ENCODE peak calls at places on chromosomes 2 and 18, in nine cellular contexts. Y is heart left ventricle, D is brain microvascular endothelial cell, B is neural progenitor cell, F is kidney epithelial cell, T is left lung, S is lower lobe of right lung, U is HCT116, P is heart right ventricle. H is an unnamed sample.

GRCh38 chr2:3282056-3282998 is 95.3 kb downstream of the EIPR1 start:
- DNase-seq in U (no peak), P (peak; percentile 42), Y (peak; percentile 76), S (no peak), B (no peak), D (peak; percentile 11), T (no peak), F (peak; percentile 90), H (peak; percentile 92)

GRCh38 chr2:230690439-230690838 is 22.2 kb upstream of the CAB39 start:
- DNase-seq in F (no peak), B (no peak), Y (no peak), D (no peak), P (no peak), U (no peak), T (peak; percentile 80), S (peak; percentile 73), H (peak; percentile 19)

GRCh38 chr2:213723707-213724106 is 439.4 kb downstream of the SPAG16 start:
- DNase-seq in F (no peak), D (no peak), T (no peak), S (no peak), Y (no peak), P (no peak), U (no peak), B (no peak), H (no peak)

GRCh38 chr2:233210843-233211600 is 40.5 kb upstream of the ATG16L1 start:
- DNase-seq in S (peak; percentile 86), B (no peak), U (peak; percentile 62), P (peak; percentile 78), F (peak; percentile 70), T (peak; percentile 85), D (peak; percentile 88), Y (peak; percentile 89), H (peak; percentile 75)

GRCh38 chr18:10892801-10893595 is 256.4 kb downstream of the PIEZO2 start:
- DNase-seq in F (no peak), D (no peak), T (no peak), S (no peak), Y (no peak), B (no peak), P (no peak), U (no peak), H (no peak)

GRCh38 chr2:12841021-12841420 is 124.3 kb downstream of the TRIB2 start:
- DNase-seq in F (no peak), U (no peak), S (no peak), T (no peak), B (no peak), D (no peak), Y (no peak), P (no peak), H (no peak)

GRCh38 chr2:3041841-3042600 is 335.6 kb downstream of the EIPR1 start:
- DNase-seq in U (no peak), S (no peak), F (no peak), P (peak; percentile 79), B (no peak), D (peak; percentile 7), Y (peak; percentile 89), T (no peak), H (peak; percentile 24)

GRCh38 chr2:236577481-236578410 is 8.1 kb downstream of the ACKR3 start:
- DNase-seq in Y (no peak), B (no peak), D (no peak), T (no peak), F (no peak), P (no peak), U (no peak), S (no peak), H (no peak)

DNA sequence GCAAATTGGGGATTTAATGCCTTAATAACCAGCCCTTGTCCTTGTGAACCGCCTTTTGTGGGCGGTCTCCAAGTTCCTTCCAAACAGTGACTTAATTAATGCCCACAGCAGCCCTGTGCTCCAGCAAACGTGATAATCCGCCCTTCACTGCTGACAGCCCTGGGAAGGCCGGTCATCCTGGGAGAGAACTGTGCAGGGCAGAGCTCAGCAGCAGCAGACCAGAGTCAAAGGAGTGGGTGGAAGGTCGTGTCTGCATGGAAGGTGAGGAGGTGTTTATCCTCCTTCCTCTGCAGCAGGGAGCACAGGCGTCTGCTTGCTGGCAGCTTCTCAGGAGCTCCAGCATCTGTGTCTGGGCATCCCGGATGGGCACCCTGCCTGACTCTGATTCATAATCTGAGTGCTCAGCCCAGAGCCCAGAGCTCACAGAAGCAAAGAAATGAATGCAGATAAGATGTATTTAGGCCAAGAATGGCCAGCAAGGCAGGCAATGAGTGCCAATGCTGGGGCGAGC is 270.0 kb upstream of the PXDN start:
- DNase-seq in P (peak; percentile 23), U (no peak), S (no peak), T (no peak), F (no peak), Y (no peak), D (peak; percentile 73), B (peak; percentile 70), H (no peak)
- H3K27me3 ChIP-seq in P (no peaks in the 10 kb centered on the region), U (no peaks in the 10 kb centered on the region), S (peaks cover 11% of the 10 kb centered on the region), T (peaks cover 6% of the 10 kb centered on the region), F (no peaks in the 10 kb centered on the region), Y (no peaks in the 10 kb centered on the region), D (no peaks in the 10 kb centered on the region), B (no peaks in the 10 kb centered on the region), H (no peaks in the 10 kb centered on the region)

GRCh38 chr18:36420826-36421225 is 123.3 kb downstream of the FHOD3 start:
- DNase-seq in B (no peak), T (no peak), S (no peak), U (no peak), F (no peak), D (no peak), Y (no peak), P (no peak), H (peak; percentile 42)

GRCh38 chr18:36424741-36425142 is 127.2 kb downstream of the FHOD3 start:
- DNase-seq in D (no peak), S (no peak), F (no peak), T (no peak), Y (no peak), P (no peak), B (no peak), U (peak; percentile 29), H (no peak)

GRCh38 chr18:36415606-36416005 is 118.1 kb downstream of the FHOD3 start:
- DNase-seq in S (no peak), T (no peak), F (no peak), D (no peak), Y (no peak), P (no peak), B (no peak), U (no peak), H (no peak)

GRCh38 chr18:36419188-36419912 is 121.8 kb downstream of the FHOD3 start:
- DNase-seq in T (peak; percentile 41), F (no peak), U (no peak), S (peak; percentile 54), Y (no peak), B (no peak), P (no peak), D (no peak), H (no peak)

DNA sequence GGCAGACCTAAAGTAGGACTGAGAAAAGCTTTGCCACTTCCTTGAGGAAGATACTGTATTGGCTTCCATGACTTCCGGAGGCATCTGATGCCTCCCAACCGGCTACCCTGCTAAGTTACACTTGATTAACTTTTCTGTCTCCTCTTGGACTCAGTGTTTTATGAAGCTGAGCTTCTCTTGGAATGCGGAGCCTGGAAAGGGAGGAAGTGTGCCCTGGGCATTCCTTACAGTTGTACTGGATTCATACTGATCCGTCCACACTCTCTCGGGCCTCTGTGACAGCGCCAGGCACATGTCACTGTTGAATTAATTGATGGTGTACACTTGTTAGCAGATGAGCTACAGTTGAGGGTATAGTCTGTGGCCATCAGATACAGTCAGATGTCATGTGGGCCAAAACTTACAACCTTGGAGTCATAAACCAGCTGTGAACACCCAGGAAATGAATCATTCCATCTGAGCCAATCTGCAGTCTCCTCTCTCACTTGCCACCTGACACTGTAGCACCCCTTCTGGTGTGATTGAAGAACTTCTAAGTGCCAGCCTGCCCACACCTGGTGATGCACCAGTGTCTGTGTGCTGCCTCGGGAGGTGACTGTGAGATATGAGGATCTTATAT is 122.5 kb downstream of the FHOD3 start:
- DNase-seq in U (peak; percentile 60), D (no peak), Y (no peak), F (peak; percentile 67), B (no peak), T (no peak), S (no peak), P (no peak), H (peak; percentile 25)
- TF ChIP-seq CTCF in U (peak; percentile 54), D (peak; percentile 22), Y (no peak), F (peak; percentile 56), B (no peak), T (no peak), S (no peak), P (no peak), H (no peak)

DNA sequence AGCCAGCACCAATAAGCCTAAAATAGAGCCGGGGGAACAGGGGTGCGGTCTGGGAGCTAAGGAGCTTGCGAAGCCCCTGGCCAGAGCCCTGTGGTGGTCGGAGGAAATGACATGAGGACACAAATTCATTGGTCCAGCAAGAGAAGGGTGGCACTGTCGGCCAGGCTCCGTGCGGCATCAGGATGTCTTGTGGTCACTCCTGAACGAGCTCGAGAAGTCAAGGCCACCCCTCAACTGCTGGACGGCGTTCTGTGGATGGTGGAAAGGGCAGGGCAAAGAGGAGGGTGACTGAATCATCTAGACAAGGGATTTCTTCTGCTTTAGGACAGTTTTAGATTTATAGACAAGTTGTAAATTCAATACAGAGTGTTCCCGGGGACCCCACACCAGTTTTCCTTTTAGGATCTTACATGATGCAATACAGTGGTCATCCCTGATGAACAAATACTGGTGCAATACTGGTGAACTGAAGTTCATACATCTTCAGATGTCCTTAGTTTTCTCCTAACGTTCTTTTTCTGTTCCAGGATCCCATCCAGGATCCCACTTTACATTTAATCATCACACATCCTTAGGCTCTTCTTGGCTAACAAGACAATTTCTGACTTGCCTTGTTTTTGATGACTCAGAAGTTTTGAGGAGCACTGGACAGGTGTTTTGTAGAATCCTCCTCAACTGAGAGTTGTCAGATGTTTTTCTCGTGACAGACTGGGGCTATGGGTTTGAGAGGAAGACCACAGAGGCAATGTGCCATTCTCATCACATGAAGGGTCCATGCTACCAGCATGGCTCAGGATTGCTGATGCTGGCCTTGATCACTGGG is 13.2 kb downstream of the EDAR start:
- DNase-seq in Y (no peak), S (no peak), T (no peak), D (no peak), F (no peak), B (no peak), P (no peak), U (no peak), H (no peak)
- H3K27me3 ChIP-seq in Y (peaks cover 6% of the 10 kb centered on the region), S (no peaks in the 10 kb centered on the region), T (no peaks in the 10 kb centered on the region), D (peaks cover 10% of the 10 kb centered on the region), F (no peaks in the 10 kb centered on the region), B (no peaks in the 10 kb centered on the region), P (peaks cover 7% of the 10 kb centered on the region), U (peaks cover 20% of the 10 kb centered on the region), H (peaks cover 3% of the 10 kb centered on the region)

DNA sequence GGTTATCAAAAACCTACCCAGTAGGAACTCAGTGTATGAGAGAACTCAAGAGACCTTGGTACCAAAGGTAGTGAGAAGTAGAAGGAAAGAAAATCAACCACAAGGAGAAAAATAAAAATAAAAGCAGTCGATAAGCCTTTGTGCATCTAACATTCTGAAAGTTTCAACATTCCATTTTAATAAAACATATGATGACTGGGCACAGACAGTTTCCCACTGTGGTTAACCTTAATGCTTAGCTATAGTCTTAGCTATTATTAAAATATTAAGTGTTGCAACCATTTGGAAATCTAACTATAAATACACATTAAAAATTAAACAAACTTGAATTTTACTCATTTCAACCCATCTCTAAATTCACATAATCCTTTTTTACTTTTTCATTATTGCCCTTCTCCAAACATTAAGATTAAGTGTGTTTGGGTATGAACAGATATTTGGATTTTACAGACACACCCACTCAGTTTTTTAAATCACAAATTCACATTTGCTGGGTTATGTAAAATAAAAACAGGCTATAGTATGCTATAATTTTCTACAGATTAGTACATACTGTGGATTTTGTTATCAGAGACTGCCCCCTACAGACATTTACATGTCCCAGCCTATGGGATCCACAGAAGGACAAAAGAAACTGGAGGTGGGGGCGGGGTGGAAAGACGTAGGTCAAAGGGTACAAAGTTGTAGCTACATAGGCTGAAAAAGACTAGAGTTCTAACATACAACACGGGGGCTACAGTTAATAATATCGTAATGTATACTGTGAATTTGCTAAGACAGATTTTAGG is 32.8 kb downstream of the SRBD1 start:
- DNase-seq in T (no peak), Y (no peak), F (no peak), P (no peak), U (no peak), D (peak; percentile 54), B (peak; percentile 48), S (peak; percentile 34), H (no peak)
- TF ChIP-seq CTCF in T (no peak), Y (no peak), F (peak; percentile 26), P (no peak), U (peak; percentile 49), D (peak; percentile 67), B (peak; percentile 46), S (peak; percentile 41), H (no peak)